ENCODE peak calls at places on chromosomes 13 and 19, in eight cellular contexts. M, Q, Y, U, W, L, N and I are unnamed samples.
A peak's percentile ranks its signal among the peaks of the same experiment; 100 is the strongest.

GRCh38 chr19:913080-913748 is at the start of gene R3HDM4:
- DNase-seq in U (peak; percentile 30), M (peak; percentile 42), Y (peak; percentile 49), L (peak; percentile 86), Q (peak; percentile 74), W (peak; percentile 63), N (peak; percentile 91), I (peak; percentile 76)

GRCh38 chr13:39773833-39774232 is 118.4 kb downstream of the COG6 start:
- DNase-seq in N (no peak), Y (no peak), L (no peak), W (no peak), U (peak; percentile 82), Q (no peak), M (peak; percentile 53), I (no peak)

GRCh38 chr13:40639226-40639681 is 27.2 kb downstream of the FOXO1 start:
- DNase-seq in L (no peak), M (peak; percentile 60), W (peak; percentile 43), Y (no peak), U (peak; percentile 79), N (no peak), Q (no peak), I (no peak)

GRCh38 chr19:49896863-49897621 is at the start of gene IL4I1:
- DNase-seq in W (peak; percentile 58), L (no peak), Y (no peak), Q (no peak), M (peak; percentile 42), N (no peak), U (no peak), I (peak; percentile 37)

GRCh38 chr13:23450340-23451046 is 17.0 kb upstream of the SACS start:
- DNase-seq in W (no peak), U (no peak), Q (no peak), N (no peak), L (no peak), Y (no peak), M (no peak), I (no peak)

GRCh38 chr13:40668335-40668734 is 1.9 kb upstream of the FOXO1 start:
- DNase-seq in L (peak; percentile 57), W (peak; percentile 67), M (peak; percentile 43), Q (peak; percentile 29), Y (no peak), U (no peak), N (peak; percentile 55), I (peak; percentile 13)

GRCh38 chr19:17275441-17276175 is 6.1 kb upstream of the ANKLE1 start:
- DNase-seq in N (no peak), L (no peak), W (no peak), M (no peak), Y (no peak), Q (no peak), U (no peak), I (no peak)

GRCh38 chr13:26964278-26965057 is 203.9 kb upstream of the GPR12 start:
- DNase-seq in L (no peak), N (no peak), W (no peak), Y (no peak), U (no peak), Q (no peak), M (peak; percentile 40), I (no peak)

GRCh38 chr13:43489168-43489730 is 297.5 kb downstream of the ENOX1 start:
- DNase-seq in Q (no peak), L (peak; percentile 18), W (no peak), N (no peak), Y (no peak), M (no peak), U (no peak), I (no peak)

GRCh38 chr19:54893406-54893805 is 12.5 kb upstream of the NCR1 start:
- DNase-seq in Y (no peak), M (no peak), U (no peak), Q (no peak), N (no peak), W (no peak), L (no peak), I (no peak)

GRCh38 chr19:41921280-41922219 is 6.7 kb downstream of the ERFL start:
- DNase-seq in M (no peak), Q (no peak), N (no peak), U (no peak), L (no peak), Y (no peak), W (no peak), I (no peak)

GRCh38 chr13:75416327-75417005 is 65.5 kb downstream of the TBC1D4 start:
- DNase-seq in L (no peak), Y (no peak), N (no peak), U (peak; percentile 20), W (no peak), M (no peak), Q (no peak), I (no peak)

GRCh38 chr13:29543230-29544215 is 52.0 kb downstream of the SLC7A1 start:
- DNase-seq in W (no peak), Q (no peak), N (peak; percentile 81), Y (peak; percentile 4), M (no peak), L (peak; percentile 29), U (peak; percentile 69), I (no peak)

GRCh38 chr19:41926861-41927809 is 1.1 kb downstream of the ERFL start:
- DNase-seq in Y (no peak), W (no peak), U (no peak), Q (no peak), M (no peak), N (no peak), L (no peak), I (no peak)

GRCh38 chr19:17005000-17005399 is 21.6 kb downstream of the CPAMD8 start:
- DNase-seq in M (no peak), W (no peak), Y (no peak), L (no peak), N (no peak), Q (no peak), U (no peak), I (no peak)

GRCh38 chr13:63773476-63773875 is 2357.8 kb upstream of the PCDH20 start:
- DNase-seq in Q (no peak), W (no peak), L (no peak), M (no peak), Y (no peak), U (no peak), N (no peak), I (no peak)

GRCh38 chr13:34344761-34345600 is 527.0 kb downstream of the RFC3 start:
- DNase-seq in U (no peak), N (no peak), Q (no peak), M (no peak), Y (no peak), W (no peak), L (no peak), I (no peak)

GRCh38 chr13:88153353-88153752 is 482.2 kb downstream of the SLITRK5 start:
- DNase-seq in U (no peak), Y (no peak), M (no peak), L (no peak), Q (no peak), W (no peak), N (no peak), I (no peak)

GRCh38 chr13:49343255-49343654 is 95.5 kb downstream of the CDADC1 start:
- DNase-seq in U (no peak), Y (no peak), N (no peak), M (no peak), L (no peak), Q (no peak), W (no peak), I (no peak)

DNA sequence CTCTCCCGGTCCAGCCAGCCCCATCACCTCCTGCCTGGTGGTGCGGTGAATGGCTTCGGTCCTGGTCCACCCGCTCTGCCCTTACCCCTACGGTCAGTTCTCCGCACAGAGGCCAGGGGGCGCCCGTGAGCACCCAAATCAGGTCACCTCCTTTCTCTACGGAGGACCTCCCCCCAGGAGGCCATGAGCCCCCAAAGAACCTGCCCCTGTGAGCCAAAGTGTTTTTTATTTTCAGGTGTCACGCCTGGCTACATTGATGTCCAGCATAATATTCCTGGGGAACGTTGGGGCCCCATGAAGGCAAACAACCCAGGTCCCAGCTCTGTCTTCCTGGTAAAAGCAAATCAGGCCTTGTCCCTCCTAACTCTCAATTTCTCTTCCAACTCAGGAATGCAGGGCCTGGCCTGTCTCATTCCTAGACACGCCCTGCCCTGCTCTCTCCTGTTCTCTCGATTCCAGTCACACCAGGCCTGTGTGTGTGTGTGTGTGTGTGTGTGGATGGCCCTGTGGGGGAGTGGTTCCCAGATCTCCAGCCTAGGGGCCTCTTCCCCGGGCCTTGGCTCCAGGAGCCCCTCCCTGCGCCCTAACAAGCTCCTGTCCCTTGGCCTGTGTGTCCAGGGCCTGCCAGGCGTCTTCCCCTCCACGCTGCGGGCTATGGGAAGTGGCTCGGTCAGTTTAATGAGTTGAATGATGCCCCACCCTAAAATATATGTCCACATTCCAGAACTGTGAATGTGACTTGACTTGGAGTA is 9.7 kb upstream of the GIPC1 start:
- DNase-seq in Y (peak; percentile 93), N (peak; percentile 75), M (peak; percentile 84), L (peak; percentile 83), W (no peak), U (peak; percentile 72), Q (peak; percentile 82), I (peak; percentile 81)
- TF ChIP-seq CTCF in Y (peak; percentile 93), N (peak; percentile 66), M (peak; percentile 87), L (peak; percentile 76), W (peak; percentile 27), U (peak; percentile 64), Q (peak; percentile 78), I (peak; percentile 85)

GRCh38 chr19:19324059-19324755 is 3.6 kb downstream of the MAU2 start:
- DNase-seq in M (no peak), Q (no peak), Y (no peak), N (no peak), L (no peak), U (no peak), W (no peak), I (no peak)
- TF ChIP-seq CTCF in M (no peak), Q (no peak), Y (no peak), N (no peak), L (no peak), U (no peak), W (no peak), I (no peak)

GRCh38 chr19:44512326-44513298 is 12.3 kb upstream of the ZNF180 start:
- DNase-seq in L (peak; percentile 49), W (no peak), U (peak; percentile 50), Y (peak; percentile 61), Q (peak; percentile 26), N (peak; percentile 65), M (peak; percentile 68), I (no peak)
- TF ChIP-seq CTCF in L (no peak), W (no peak), U (peak; percentile 55), Y (peak; percentile 89), Q (peak; percentile 28), N (peak; percentile 40), M (peak; percentile 59), I (no peak)

DNA sequence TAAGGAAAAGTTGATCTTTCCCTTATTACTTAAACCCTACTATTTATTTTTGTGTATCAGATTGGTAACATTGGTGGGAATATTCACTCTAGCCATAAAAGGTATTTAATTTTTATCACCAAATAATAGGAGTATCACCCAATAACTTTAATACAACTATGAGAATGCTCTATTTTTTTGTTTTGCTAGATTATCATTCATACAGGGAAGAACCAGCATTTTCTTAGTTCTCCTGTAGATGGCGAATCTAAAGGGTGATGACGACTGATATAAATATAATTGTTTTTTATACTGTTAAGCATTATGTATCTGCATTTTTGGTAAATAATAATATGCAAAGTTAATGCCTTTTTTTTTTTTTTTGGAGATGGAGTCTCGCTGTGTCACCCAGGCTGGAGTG is 7.9 kb upstream of the FRY start:
- DNase-seq in N (no peak), Q (no peak), M (no peak), W (no peak), Y (no peak), L (no peak), U (peak; percentile 14), I (no peak)
- TF ChIP-seq CTCF in N (no peak), Q (peak; percentile 19), M (peak; percentile 45), W (no peak), Y (peak; percentile 30), L (no peak), U (peak; percentile 38), I (no peak)

GRCh38 chr19:13260883-13261653 is 110.9 kb downstream of the IER2 start:
- DNase-seq in Y (peak; percentile 94), Q (no peak), U (peak; percentile 95), L (no peak), M (peak; percentile 87), W (no peak), N (no peak), I (no peak)
- TF ChIP-seq CTCF in Y (peak; percentile 10), Q (no peak), U (peak; percentile 16), L (no peak), M (peak; percentile 19), W (no peak), N (no peak), I (no peak)